ENCODE peak calls at places on chromosomes 12 and 14, in seven cellular contexts. P is transverse colon, B is HepG2, O is sigmoid colon, Q is SK-N-SH, H is K562, L is suprapubic skin. M is an unnamed sample.

GRCh38 chr14:103103461-103104388 is 9.2 kb downstream of the EXOC3L4 start:
- DNase-seq in P (peak), B (peak), O (no peak), Q (peak), H (no peak), L (no peak), M (peak)

GRCh38 chr12:51811203-51811805 is 37.2 kb downstream of the FIGNL2 start:
- DNase-seq in P (no peak), B (no peak), O (no peak), Q (no peak), H (no peak), L (no peak), M (no peak)

GRCh38 chr14:73235531-73236155 is 1.7 kb upstream of the PAPLN start:
- DNase-seq in P (no peak), B (no peak), O (peak), Q (no peak), H (no peak), L (no peak), M (no peak)

GRCh38 chr12:48182659-48183058 is 785 bp upstream of the CCDC184 start:
- DNase-seq in P (no peak), B (no peak), O (no peak), Q (no peak), H (no peak), L (no peak), M (no peak)

GRCh38 chr14:60313093-60313492 is 64.1 kb downstream of the PPM1A start:
- DNase-seq in P (no peak), B (no peak), O (no peak), Q (no peak), H (peak), L (no peak), M (no peak)

GRCh38 chr12:71551529-71551928 is 111.9 kb downstream of the LGR5 start:
- DNase-seq in P (no peak), B (no peak), O (no peak), Q (peak), H (peak), L (no peak), M (no peak)

GRCh38 chr14:54343276-54344121 is 53.3 kb upstream of the CDKN3 start:
- DNase-seq in P (no peak), B (peak), O (no peak), Q (peak), H (no peak), L (no peak), M (no peak)

GRCh38 chr12:19847294-19848059 is 408.2 kb downstream of the AEBP2 start:
- DNase-seq in P (no peak), B (no peak), O (no peak), Q (no peak), H (no peak), L (no peak), M (no peak)

GRCh38 chr14:104966261-104967143 is 11.7 kb downstream of the AHNAK2 start:
- DNase-seq in P (no peak), B (no peak), O (no peak), Q (no peak), H (no peak), L (peak), M (no peak)

GRCh38 chr12:12224240-12224940 is 42.5 kb downstream of the LRP6 start:
- DNase-seq in P (no peak), B (no peak), O (no peak), Q (no peak), H (peak), L (no peak), M (no peak)

GRCh38 chr12:96501139-96501741 is 11.9 kb downstream of the CFAP54 start:
- DNase-seq in P (peak), B (peak), O (no peak), Q (peak), H (peak), L (no peak), M (peak)

GRCh38 chr12:60112778-60113177 is 516.9 kb downstream of the SLC16A7 start:
- DNase-seq in P (no peak), B (no peak), O (no peak), Q (no peak), H (no peak), L (no peak), M (no peak)

GRCh38 chr14:54617467-54617866 is 50.5 kb downstream of the SAMD4A start:
- DNase-seq in P (no peak), B (no peak), O (no peak), Q (no peak), H (no peak), L (no peak), M (no peak)

GRCh38 chr12:89464974-89465592 is 59.5 kb downstream of the GALNT4 start:
- DNase-seq in P (no peak), B (no peak), O (no peak), Q (no peak), H (no peak), L (no peak), M (no peak)

GRCh38 chr14:92945544-92945943 is 22.6 kb downstream of the CHGA start:
- DNase-seq in P (no peak), B (no peak), O (no peak), Q (peak), H (no peak), L (no peak), M (no peak)

GRCh38 chr12:47808049-47808448 is 11.7 kb downstream of the HDAC7 start:
- DNase-seq in P (peak), B (no peak), O (peak), Q (peak), H (peak), L (peak), M (peak)

GRCh38 chr12:131536337-131536736 is 174.6 kb upstream of the SFSWAP start:
- DNase-seq in P (no peak), B (no peak), O (no peak), Q (no peak), H (no peak), L (no peak), M (no peak)

GRCh38 chr14:60250318-60251035 is 1.5 kb downstream of the PPM1A start:
- DNase-seq in P (peak), B (peak), O (no peak), Q (peak), H (peak), L (no peak), M (peak)

GRCh38 chr12:1768585-1768984 is 51.8 kb upstream of the LRTM2 start:
- DNase-seq in P (no peak), B (peak), O (no peak), Q (no peak), H (no peak), L (no peak), M (no peak)

GRCh38 chr14:89616425-89617141 is 199.6 kb upstream of the FOXN3 start:
- DNase-seq in P (no peak), B (peak), O (no peak), Q (peak), H (no peak), L (no peak), M (no peak)

GRCh38 chr12:54721312-54721711 is 73.1 kb upstream of the DCD start:
- DNase-seq in P (no peak), B (no peak), O (no peak), Q (no peak), H (no peak), L (no peak), M (no peak)

GRCh38 chr12:79901506-79901905 is 33.4 kb downstream of the PPP1R12A start:
- DNase-seq in P (no peak), B (no peak), O (no peak), Q (no peak), H (no peak), L (no peak), M (no peak)

GRCh38 chr12:50690923-50691322 is 73.0 kb upstream of the ATF1 start:
- DNase-seq in P (no peak), B (peak), O (no peak), Q (no peak), H (no peak), L (no peak), M (no peak)

GRCh38 chr12:109695420-109695819 is 18.2 kb upstream of the FAM222A start:
- DNase-seq in P (no peak), B (no peak), O (no peak), Q (no peak), H (no peak), L (no peak), M (no peak)

GRCh38 chr12:52903855-52904508 is 894 bp downstream of the KRT8 start:
- DNase-seq in P (no peak), B (peak), O (no peak), Q (peak), H (peak), L (no peak), M (peak)

GRCh38 chr14:51539571-51540037 is 112.1 kb upstream of the FRMD6 start:
- DNase-seq in P (no peak), B (no peak), O (no peak), Q (no peak), H (no peak), L (no peak), M (no peak)

DNA sequence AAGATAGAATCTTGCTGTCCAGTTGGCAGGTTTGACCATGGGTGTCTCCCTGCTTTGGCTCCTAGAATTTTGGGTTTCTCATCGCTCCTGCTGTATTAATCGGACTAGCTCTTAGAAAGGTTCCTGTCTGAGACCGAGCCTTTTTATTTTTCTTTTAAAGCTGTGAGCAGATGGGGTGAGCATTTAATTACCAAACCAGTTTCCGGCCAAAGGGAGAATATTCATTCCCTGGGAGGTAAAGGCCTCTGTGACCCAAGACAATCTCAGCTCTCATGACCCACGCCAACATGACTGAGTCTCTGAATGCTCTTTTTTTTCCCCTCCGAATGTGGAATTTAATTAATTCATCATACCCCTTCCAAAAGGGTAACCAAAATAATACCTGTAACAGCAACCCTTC is 464.7 kb upstream of the TMEM132C start:
- DNase-seq in P (no peak), B (no peak), O (no peak), Q (no peak), H (no peak), L (no peak), M (no peak)
- TF ChIP-seq EP300 in P (no peak), B (no peak), O (no peak), Q (no peak), H (no peak), L (no peak), M (no peak)

GRCh38 chr12:91099373-91099772 is 11.9 kb downstream of the LUM start:
- DNase-seq in P (no peak), B (no peak), O (no peak), Q (no peak), H (no peak), L (no peak), M (no peak)
- H3K27ac ChIP-seq in P (peak), B (no peak), O (no peak), Q (peak), H (no peak), L (peak), M (no peak)

GRCh38 chr12:56162468-56163290 is 4.5 kb downstream of the MYL6 start:
- DNase-seq in P (no peak), B (no peak), O (no peak), Q (no peak), H (no peak), L (no peak), M (no peak)
- TF ChIP-seq POLR2AphosphoS5 in P (peak), B (peak), O (no peak), Q (no peak), H (no peak), L (no peak), M (peak)

DNA sequence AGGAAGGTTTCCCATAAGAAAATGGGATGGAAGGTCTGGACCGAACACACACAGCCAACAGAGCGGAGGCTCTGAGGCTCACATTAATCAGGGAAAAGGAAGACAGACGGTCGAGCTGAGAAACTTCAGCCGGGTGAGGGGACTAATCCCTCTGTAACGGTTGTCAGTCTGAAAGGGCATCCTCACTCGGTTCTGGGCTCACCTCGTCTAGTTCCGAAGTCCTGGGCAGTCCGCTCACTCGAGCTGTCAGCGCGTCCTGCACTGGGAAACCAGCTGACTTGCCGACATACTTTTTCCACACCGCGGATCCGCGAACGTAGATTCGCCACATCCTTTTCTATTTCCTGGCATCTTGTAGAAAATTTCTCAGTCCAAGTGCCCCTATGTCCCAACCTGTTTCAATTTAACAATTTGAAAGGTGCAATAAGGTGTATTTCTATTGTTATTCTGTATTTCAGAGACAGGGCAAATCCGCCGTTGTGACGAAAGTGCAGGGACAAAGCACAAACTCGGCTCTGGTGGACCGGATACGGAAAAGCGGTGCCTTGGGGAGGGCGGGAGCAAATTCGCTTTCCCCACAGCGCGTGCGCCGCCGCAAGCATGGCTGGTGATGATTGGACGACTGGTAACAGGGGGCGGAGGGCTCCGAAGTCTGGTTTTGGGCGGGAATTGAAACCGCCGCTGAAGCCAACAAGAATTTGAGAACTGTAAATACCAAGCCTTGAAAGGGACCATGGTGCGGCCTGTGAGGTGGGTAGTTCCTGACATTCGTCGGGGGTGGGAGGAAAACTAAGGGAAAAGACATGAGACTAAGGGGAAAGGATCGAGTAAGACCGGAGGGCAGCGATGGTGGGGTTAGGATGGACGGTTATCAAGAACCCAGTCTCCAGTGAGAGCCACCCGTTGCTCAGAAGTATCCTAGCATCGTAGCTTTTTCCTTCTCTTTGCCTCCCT is at the start of gene RAD51AP1:
- DNase-seq in P (peak), B (peak), O (peak), Q (peak), H (peak), L (peak), M (peak)
- TF ChIP-seq EP300 in P (peak), B (no peak), O (peak), Q (peak), H (peak), L (no peak), M (no peak)

GRCh38 chr14:32414808-32415255 is 85.7 kb downstream of the AKAP6 start:
- DNase-seq in P (no peak), B (no peak), O (no peak), Q (no peak), H (no peak), L (no peak), M (no peak)
- H3K27ac ChIP-seq in P (no peak), B (no peak), O (peak), Q (peak), H (no peak), L (peak), M (no peak)